ENCODE peak calls at places on chromosomes 13 and 19, in four cellular contexts. R, E, T and X are unnamed samples.

GRCh38 chr13:46831588-46832194 is 34.7 kb upstream of the ESD start:
- DNase-seq in E (peak), T (peak), R (peak), X (peak)

GRCh38 chr19:58575183-58576041 is 2.3 kb upstream of the MZF1 start:
- DNase-seq in T (peak), R (peak), E (peak), X (peak)

GRCh38 chr13:51541809-51542258 is 42.4 kb upstream of the WDFY2 start:
- DNase-seq in R (no peak), E (peak), T (no peak), X (no peak)

GRCh38 chr13:31947105-31947504 is 84.5 kb upstream of the FRY start:
- DNase-seq in E (no peak), T (no peak), R (no peak), X (no peak)

GRCh38 chr19:34983786-34984185 is 16.3 kb upstream of the GRAMD1A start:
- DNase-seq in T (no peak), E (no peak), R (no peak), X (no peak)

GRCh38 chr19:40154121-40154680 is 37.0 kb upstream of the MAP3K10 start:
- DNase-seq in E (no peak), T (no peak), R (no peak), X (no peak)

GRCh38 chr19:6065685-6066365 is 44.5 kb downstream of the RFX2 start:
- DNase-seq in R (peak), E (no peak), T (no peak), X (no peak)

GRCh38 chr13:112994781-112995355 is 25.9 kb downstream of the MCF2L start:
- DNase-seq in R (no peak), T (no peak), E (no peak), X (no peak)

GRCh38 chr13:43544011-43544410 is 242.8 kb downstream of the ENOX1 start:
- DNase-seq in T (no peak), E (no peak), R (peak), X (no peak)

GRCh38 chr19:8004723-8005513 is 523 bp downstream of the ELAVL1 start:
- DNase-seq in T (peak), E (peak), R (peak), X (no peak)

GRCh38 chr13:81610613-81611012 is 1269.7 kb upstream of the SPRY2 start:
- DNase-seq in T (no peak), R (no peak), E (no peak), X (no peak)
- TF ChIP-seq CTCF in T (no peak), R (no peak), E (no peak), X (no peak)

GRCh38 chr13:54445865-54446264 is 1417.3 kb downstream of the OLFM4 start:
- DNase-seq in E (no peak), T (no peak), R (no peak), X (no peak)

GRCh38 chr13:54445453-54445852 is 1416.8 kb downstream of the OLFM4 start:
- DNase-seq in R (no peak), E (no peak), T (no peak), X (no peak)

DNA sequence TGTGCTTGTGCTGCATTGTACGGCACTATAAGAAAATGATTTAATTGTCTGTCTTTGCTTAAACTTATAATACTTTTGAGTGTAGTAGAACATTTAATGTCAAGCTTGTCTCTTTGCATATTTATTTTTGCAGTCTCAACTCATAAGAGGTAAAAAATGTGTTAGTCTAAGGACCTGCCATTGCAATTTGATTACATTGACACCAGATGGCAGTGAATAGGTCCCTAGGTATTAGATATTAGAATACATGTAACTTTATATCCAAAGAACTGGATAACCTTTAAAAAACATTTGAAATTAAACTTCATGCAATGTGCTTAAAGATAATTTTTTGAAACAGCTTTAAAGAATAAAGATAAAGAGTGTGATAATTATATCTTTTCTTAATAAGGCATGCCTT is 1421.3 kb downstream of the OLFM4 start:
- DNase-seq in R (peak), E (no peak), T (no peak), X (no peak)
- TF ChIP-seq CTCF in R (peak), E (no peak), T (no peak), X (no peak)

GRCh38 chr13:20489185-20489820 is 36.4 kb downstream of the CRYL1 start:
- DNase-seq in E (no peak), T (no peak), R (peak), X (no peak)
- TF ChIP-seq CTCF in E (no peak), T (no peak), R (peak), X (no peak)

GRCh38 chr19:37977391-37977790 is 70.4 kb downstream of the SIPA1L3 start:
- DNase-seq in E (no peak), T (no peak), R (no peak), X (no peak)

GRCh38 chr19:37973666-37974065 is 66.7 kb downstream of the SIPA1L3 start:
- DNase-seq in T (no peak), R (no peak), E (no peak), X (no peak)

GRCh38 chr19:37975596-37976515 is 68.8 kb downstream of the SIPA1L3 start:
- DNase-seq in E (no peak), R (no peak), T (no peak), X (no peak)

GRCh38 chr19:37972803-37973202 is 65.8 kb downstream of the SIPA1L3 start:
- DNase-seq in E (no peak), R (no peak), T (no peak), X (no peak)

GRCh38 chr19:37975071-37975470 is 68.1 kb downstream of the SIPA1L3 start:
- DNase-seq in E (no peak), R (no peak), T (no peak), X (no peak)
- TF ChIP-seq CTCF in E (no peak), R (no peak), T (no peak), X (no peak)

DNA sequence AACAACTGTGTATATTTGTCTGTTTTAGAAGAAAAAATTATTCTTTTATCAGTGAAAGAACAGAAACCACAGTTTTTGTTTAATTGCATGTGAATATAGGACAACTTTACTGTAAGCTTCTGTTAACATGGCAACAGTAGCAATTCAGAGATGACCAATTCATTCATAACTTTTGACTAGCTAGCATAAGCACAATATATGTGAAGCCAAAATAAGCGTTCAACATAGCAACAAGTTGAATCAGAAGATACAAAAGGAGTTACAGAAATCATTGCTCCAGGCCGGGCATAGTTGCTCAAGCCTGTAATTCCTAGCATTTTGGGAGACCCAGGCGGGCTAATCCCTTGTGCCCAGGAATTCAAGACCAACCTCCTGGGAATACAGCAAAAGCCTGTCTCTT is 197.1 kb upstream of the GPC6 start:
- DNase-seq in R (no peak), T (no peak), E (no peak), X (no peak)
- TF ChIP-seq CTCF in R (no peak), T (no peak), E (no peak), X (no peak)

GRCh38 chr19:28468701-28469459 is 744.1 kb downstream of the UQCRFS1 start:
- DNase-seq in E (no peak), T (peak), R (peak), X (no peak)
- TF ChIP-seq CTCF in E (no peak), T (no peak), R (no peak), X (no peak)

GRCh38 chr19:11234486-11235075 is 4.8 kb upstream of the ANGPTL8 start:
- DNase-seq in R (peak), E (no peak), T (no peak), X (no peak)
- TF ChIP-seq CTCF in R (peak), E (no peak), T (no peak), X (no peak)